ENCODE peak calls at places on chromosomes 11 and 22, in six cellular contexts. One of them, this sample, is unnamed.

GRCh38 chr11:126817096-126817495 is 183.5 kb downstream of the KIRREL3 start:
- DNase-seq in CD8-positive, alpha-beta memory T cell: no peak
- DNase-seq in lung: no peak
- DNase-seq in left ventricle myocardium inferior: no peak
- DNase-seq in mucosa of gallbladder: no peak
- DNase-seq in stimulated activated naive B cell treated with anti-CD40 and anti-IgM and Interleukin-4, amounts not matched to agents 10 μg/mL and 1 μg/mL and 100 μg/mL, for 72 hours: no peak
- DNase-seq in this sample: no peak

GRCh38 chr11:75347781-75348613 is 3.5 kb downstream of the ARRB1 start:
- DNase-seq in CD8-positive, alpha-beta memory T cell: no peak
- DNase-seq in lung: no peak
- DNase-seq in left ventricle myocardium inferior: no peak
- DNase-seq in mucosa of gallbladder: peak; percentile 59
- DNase-seq in stimulated activated naive B cell treated with anti-CD40 and anti-IgM and Interleukin-4, amounts not matched to agents 10 μg/mL and 1 μg/mL and 100 μg/mL, for 72 hours: no peak
- DNase-seq in this sample: peak; percentile 87

GRCh38 chr11:36289226-36289852 is at the start of gene COMMD9:
- DNase-seq in CD8-positive, alpha-beta memory T cell: peak; percentile 92
- DNase-seq in lung: peak; percentile 97
- DNase-seq in left ventricle myocardium inferior: peak; percentile 94
- DNase-seq in mucosa of gallbladder: peak; percentile 95
- DNase-seq in stimulated activated naive B cell treated with anti-CD40 and anti-IgM and Interleukin-4, amounts not matched to agents 10 μg/mL and 1 μg/mL and 100 μg/mL, for 72 hours: peak; percentile 92
- DNase-seq in this sample: peak; percentile 98

GRCh38 chr11:45593992-45594391 is 71.4 kb downstream of the CHST1 start:
- DNase-seq in CD8-positive, alpha-beta memory T cell: no peak
- DNase-seq in lung: no peak
- DNase-seq in left ventricle myocardium inferior: no peak
- DNase-seq in mucosa of gallbladder: no peak
- DNase-seq in stimulated activated naive B cell treated with anti-CD40 and anti-IgM and Interleukin-4, amounts not matched to agents 10 μg/mL and 1 μg/mL and 100 μg/mL, for 72 hours: no peak
- DNase-seq in this sample: no peak

GRCh38 chr11:68076371-68077042 is 37.7 kb downstream of the TCIRG1 start:
- DNase-seq in CD8-positive, alpha-beta memory T cell: no peak
- DNase-seq in lung: no peak
- DNase-seq in left ventricle myocardium inferior: no peak
- DNase-seq in mucosa of gallbladder: no peak
- DNase-seq in stimulated activated naive B cell treated with anti-CD40 and anti-IgM and Interleukin-4, amounts not matched to agents 10 μg/mL and 1 μg/mL and 100 μg/mL, for 72 hours: no peak
- DNase-seq in this sample: no peak

GRCh38 chr11:68974421-68975194 is 6.2 kb downstream of the MRGPRD start:
- DNase-seq in CD8-positive, alpha-beta memory T cell: no peak
- DNase-seq in lung: no peak
- DNase-seq in left ventricle myocardium inferior: no peak
- DNase-seq in mucosa of gallbladder: no peak
- DNase-seq in stimulated activated naive B cell treated with anti-CD40 and anti-IgM and Interleukin-4, amounts not matched to agents 10 μg/mL and 1 μg/mL and 100 μg/mL, for 72 hours: no peak
- DNase-seq in this sample: peak; percentile 50

GRCh38 chr11:28697920-28698827 is 590.0 kb downstream of the METTL15 start:
- DNase-seq in CD8-positive, alpha-beta memory T cell: no peak
- DNase-seq in lung: no peak
- DNase-seq in left ventricle myocardium inferior: peak; percentile 38
- DNase-seq in mucosa of gallbladder: peak; percentile 34
- DNase-seq in stimulated activated naive B cell treated with anti-CD40 and anti-IgM and Interleukin-4, amounts not matched to agents 10 μg/mL and 1 μg/mL and 100 μg/mL, for 72 hours: no peak
- DNase-seq in this sample: peak; percentile 64

GRCh38 chr11:119338318-119338890 is 2.3 kb downstream of the C1QTNF5 start:
- DNase-seq in CD8-positive, alpha-beta memory T cell: peak; percentile 59
- DNase-seq in lung: peak; percentile 70
- DNase-seq in left ventricle myocardium inferior: peak; percentile 65
- DNase-seq in mucosa of gallbladder: peak; percentile 81
- DNase-seq in stimulated activated naive B cell treated with anti-CD40 and anti-IgM and Interleukin-4, amounts not matched to agents 10 μg/mL and 1 μg/mL and 100 μg/mL, for 72 hours: no peak
- DNase-seq in this sample: peak; percentile 91

GRCh38 chr11:43969543-43969942 is 27.1 kb downstream of the C11orf96 start:
- DNase-seq in CD8-positive, alpha-beta memory T cell: no peak
- DNase-seq in lung: no peak
- DNase-seq in left ventricle myocardium inferior: peak; percentile 55
- DNase-seq in mucosa of gallbladder: no peak
- DNase-seq in stimulated activated naive B cell treated with anti-CD40 and anti-IgM and Interleukin-4, amounts not matched to agents 10 μg/mL and 1 μg/mL and 100 μg/mL, for 72 hours: no peak
- DNase-seq in this sample: no peak

GRCh38 chr11:130608267-130608666 is 159.8 kb downstream of the ADAMTS15 start:
- DNase-seq in CD8-positive, alpha-beta memory T cell: no peak
- DNase-seq in lung: no peak
- DNase-seq in left ventricle myocardium inferior: no peak
- DNase-seq in mucosa of gallbladder: no peak
- DNase-seq in stimulated activated naive B cell treated with anti-CD40 and anti-IgM and Interleukin-4, amounts not matched to agents 10 μg/mL and 1 μg/mL and 100 μg/mL, for 72 hours: no peak
- DNase-seq in this sample: no peak

GRCh38 chr22:44351685-44352377 is 39.1 kb upstream of the SHISAL1 start:
- DNase-seq in CD8-positive, alpha-beta memory T cell: no peak
- DNase-seq in lung: no peak
- DNase-seq in left ventricle myocardium inferior: no peak
- DNase-seq in mucosa of gallbladder: peak; percentile 29
- DNase-seq in stimulated activated naive B cell treated with anti-CD40 and anti-IgM and Interleukin-4, amounts not matched to agents 10 μg/mL and 1 μg/mL and 100 μg/mL, for 72 hours: no peak
- DNase-seq in this sample: peak; percentile 96

GRCh38 chr22:50544746-50545253 is 899 bp upstream of the KLHDC7B start:
- DNase-seq in CD8-positive, alpha-beta memory T cell: no peak
- DNase-seq in lung: peak; percentile 74
- DNase-seq in left ventricle myocardium inferior: no peak
- DNase-seq in mucosa of gallbladder: no peak
- DNase-seq in stimulated activated naive B cell treated with anti-CD40 and anti-IgM and Interleukin-4, amounts not matched to agents 10 μg/mL and 1 μg/mL and 100 μg/mL, for 72 hours: no peak
- DNase-seq in this sample: no peak

GRCh38 chr11:62324738-62325556 is 12.3 kb upstream of the ASRGL1 start:
- DNase-seq in CD8-positive, alpha-beta memory T cell: peak; percentile 43
- DNase-seq in lung: peak; percentile 44
- DNase-seq in left ventricle myocardium inferior: peak; percentile 31
- DNase-seq in mucosa of gallbladder: no peak
- DNase-seq in stimulated activated naive B cell treated with anti-CD40 and anti-IgM and Interleukin-4, amounts not matched to agents 10 μg/mL and 1 μg/mL and 100 μg/mL, for 72 hours: peak; percentile 25
- DNase-seq in this sample: peak; percentile 82

GRCh38 chr11:30422828-30423648 is 100.1 kb downstream of the ARL14EP start:
- DNase-seq in CD8-positive, alpha-beta memory T cell: no peak
- DNase-seq in lung: no peak
- DNase-seq in left ventricle myocardium inferior: no peak
- DNase-seq in mucosa of gallbladder: no peak
- DNase-seq in stimulated activated naive B cell treated with anti-CD40 and anti-IgM and Interleukin-4, amounts not matched to agents 10 μg/mL and 1 μg/mL and 100 μg/mL, for 72 hours: no peak
- DNase-seq in this sample: no peak

GRCh38 chr11:50075856-50076255 is 43.2 kb downstream of the OR4C45 start:
- DNase-seq in CD8-positive, alpha-beta memory T cell: no peak
- DNase-seq in lung: no peak
- DNase-seq in left ventricle myocardium inferior: no peak
- DNase-seq in mucosa of gallbladder: no peak
- DNase-seq in stimulated activated naive B cell treated with anti-CD40 and anti-IgM and Interleukin-4, amounts not matched to agents 10 μg/mL and 1 μg/mL and 100 μg/mL, for 72 hours: no peak
- DNase-seq in this sample: no peak

GRCh38 chr11:35383953-35384352 is 35.4 kb downstream of the SLC1A2 start:
- DNase-seq in CD8-positive, alpha-beta memory T cell: no peak
- DNase-seq in lung: no peak
- DNase-seq in left ventricle myocardium inferior: no peak
- DNase-seq in mucosa of gallbladder: no peak
- DNase-seq in stimulated activated naive B cell treated with anti-CD40 and anti-IgM and Interleukin-4, amounts not matched to agents 10 μg/mL and 1 μg/mL and 100 μg/mL, for 72 hours: no peak
- DNase-seq in this sample: no peak

GRCh38 chr11:73752216-73752867 is 8.5 kb downstream of the RAB6A start:
- DNase-seq in CD8-positive, alpha-beta memory T cell: no peak
- DNase-seq in lung: peak; percentile 79
- DNase-seq in left ventricle myocardium inferior: no peak
- DNase-seq in mucosa of gallbladder: no peak
- DNase-seq in stimulated activated naive B cell treated with anti-CD40 and anti-IgM and Interleukin-4, amounts not matched to agents 10 μg/mL and 1 μg/mL and 100 μg/mL, for 72 hours: no peak
- DNase-seq in this sample: no peak

GRCh38 chr22:45804986-45805325 is 133.3 kb downstream of the ATXN10 start:
- DNase-seq in CD8-positive, alpha-beta memory T cell: no peak
- DNase-seq in lung: no peak
- DNase-seq in left ventricle myocardium inferior: no peak
- DNase-seq in mucosa of gallbladder: no peak
- DNase-seq in stimulated activated naive B cell treated with anti-CD40 and anti-IgM and Interleukin-4, amounts not matched to agents 10 μg/mL and 1 μg/mL and 100 μg/mL, for 72 hours: no peak
- DNase-seq in this sample: no peak

GRCh38 chr11:9574806-9575530 is 1.5 kb downstream of the WEE1 start:
- DNase-seq in CD8-positive, alpha-beta memory T cell: no peak
- DNase-seq in lung: peak; percentile 37
- DNase-seq in left ventricle myocardium inferior: peak; percentile 30
- DNase-seq in mucosa of gallbladder: peak; percentile 73
- DNase-seq in stimulated activated naive B cell treated with anti-CD40 and anti-IgM and Interleukin-4, amounts not matched to agents 10 μg/mL and 1 μg/mL and 100 μg/mL, for 72 hours: no peak
- DNase-seq in this sample: peak; percentile 84

GRCh38 chr22:49240472-49240871 is 587.2 kb downstream of the BRD1 start:
- DNase-seq in CD8-positive, alpha-beta memory T cell: no peak
- DNase-seq in lung: no peak
- DNase-seq in left ventricle myocardium inferior: no peak
- DNase-seq in mucosa of gallbladder: no peak
- DNase-seq in stimulated activated naive B cell treated with anti-CD40 and anti-IgM and Interleukin-4, amounts not matched to agents 10 μg/mL and 1 μg/mL and 100 μg/mL, for 72 hours: no peak
- DNase-seq in this sample: peak; percentile 43

GRCh38 chr11:115691030-115691429 is 186.8 kb upstream of the CADM1 start:
- DNase-seq in CD8-positive, alpha-beta memory T cell: no peak
- DNase-seq in lung: no peak
- DNase-seq in left ventricle myocardium inferior: no peak
- DNase-seq in mucosa of gallbladder: no peak
- DNase-seq in stimulated activated naive B cell treated with anti-CD40 and anti-IgM and Interleukin-4, amounts not matched to agents 10 μg/mL and 1 μg/mL and 100 μg/mL, for 72 hours: no peak
- DNase-seq in this sample: no peak

GRCh38 chr11:117723625-117724024 is 73.4 kb downstream of the DSCAML1 start:
- DNase-seq in CD8-positive, alpha-beta memory T cell: no peak
- DNase-seq in lung: no peak
- DNase-seq in left ventricle myocardium inferior: no peak
- DNase-seq in mucosa of gallbladder: no peak
- DNase-seq in stimulated activated naive B cell treated with anti-CD40 and anti-IgM and Interleukin-4, amounts not matched to agents 10 μg/mL and 1 μg/mL and 100 μg/mL, for 72 hours: no peak
- DNase-seq in this sample: no peak

GRCh38 chr11:45155627-45156180 is 9.3 kb downstream of the PRDM11 start:
- DNase-seq in CD8-positive, alpha-beta memory T cell: no peak
- DNase-seq in lung: no peak
- DNase-seq in left ventricle myocardium inferior: no peak
- DNase-seq in mucosa of gallbladder: no peak
- DNase-seq in stimulated activated naive B cell treated with anti-CD40 and anti-IgM and Interleukin-4, amounts not matched to agents 10 μg/mL and 1 μg/mL and 100 μg/mL, for 72 hours: no peak
- DNase-seq in this sample: peak; percentile 38

GRCh38 chr11:68684385-68685356 is at the start of gene GAL:
- DNase-seq in CD8-positive, alpha-beta memory T cell: no peak
- DNase-seq in lung: no peak
- DNase-seq in left ventricle myocardium inferior: no peak
- DNase-seq in mucosa of gallbladder: no peak
- DNase-seq in stimulated activated naive B cell treated with anti-CD40 and anti-IgM and Interleukin-4, amounts not matched to agents 10 μg/mL and 1 μg/mL and 100 μg/mL, for 72 hours: no peak
- DNase-seq in this sample: peak; percentile 59

GRCh38 chr22:17562906-17563870 is at the start of gene SLC25A18:
- DNase-seq in CD8-positive, alpha-beta memory T cell: no peak
- DNase-seq in lung: no peak
- DNase-seq in left ventricle myocardium inferior: peak; percentile 71
- DNase-seq in mucosa of gallbladder: peak; percentile 27
- DNase-seq in stimulated activated naive B cell treated with anti-CD40 and anti-IgM and Interleukin-4, amounts not matched to agents 10 μg/mL and 1 μg/mL and 100 μg/mL, for 72 hours: no peak
- DNase-seq in this sample: no peak

GRCh38 chr11:313787-314547 is at the start of gene IFITM1:
- DNase-seq in CD8-positive, alpha-beta memory T cell: peak; percentile 54
- DNase-seq in lung: no peak
- DNase-seq in left ventricle myocardium inferior: no peak
- DNase-seq in mucosa of gallbladder: no peak
- DNase-seq in stimulated activated naive B cell treated with anti-CD40 and anti-IgM and Interleukin-4, amounts not matched to agents 10 μg/mL and 1 μg/mL and 100 μg/mL, for 72 hours: no peak
- DNase-seq in this sample: no peak

GRCh38 chr22:37892566-37893338 is 13.3 kb upstream of the MICALL1 start:
- DNase-seq in CD8-positive, alpha-beta memory T cell: no peak
- DNase-seq in lung: peak; percentile 65
- DNase-seq in left ventricle myocardium inferior: peak; percentile 75
- DNase-seq in mucosa of gallbladder: peak; percentile 46
- DNase-seq in stimulated activated naive B cell treated with anti-CD40 and anti-IgM and Interleukin-4, amounts not matched to agents 10 μg/mL and 1 μg/mL and 100 μg/mL, for 72 hours: no peak
- DNase-seq in this sample: no peak

GRCh38 chr22:19476023-19476422 is 3.0 kb downstream of the UFD1 start:
- DNase-seq in CD8-positive, alpha-beta memory T cell: no peak
- DNase-seq in lung: no peak
- DNase-seq in left ventricle myocardium inferior: no peak
- DNase-seq in mucosa of gallbladder: no peak
- DNase-seq in stimulated activated naive B cell treated with anti-CD40 and anti-IgM and Interleukin-4, amounts not matched to agents 10 μg/mL and 1 μg/mL and 100 μg/mL, for 72 hours: no peak
- DNase-seq in this sample: no peak

GRCh38 chr22:42994917-42995562 is 19.9 kb downstream of the PACSIN2 start:
- DNase-seq in CD8-positive, alpha-beta memory T cell: no peak
- DNase-seq in lung: peak; percentile 83
- DNase-seq in left ventricle myocardium inferior: no peak
- DNase-seq in mucosa of gallbladder: peak; percentile 81
- DNase-seq in stimulated activated naive B cell treated with anti-CD40 and anti-IgM and Interleukin-4, amounts not matched to agents 10 μg/mL and 1 μg/mL and 100 μg/mL, for 72 hours: peak; percentile 27
- DNase-seq in this sample: no peak

GRCh38 chr11:76664578-76665061 is 5.9 kb downstream of the LRRC32 start:
- DNase-seq in CD8-positive, alpha-beta memory T cell: no peak
- DNase-seq in lung: no peak
- DNase-seq in left ventricle myocardium inferior: no peak
- DNase-seq in mucosa of gallbladder: no peak
- DNase-seq in stimulated activated naive B cell treated with anti-CD40 and anti-IgM and Interleukin-4, amounts not matched to agents 10 μg/mL and 1 μg/mL and 100 μg/mL, for 72 hours: no peak
- DNase-seq in this sample: peak; percentile 53

GRCh38 chr22:26466196-26466595 is 17.4 kb downstream of the HPS4 start:
- DNase-seq in CD8-positive, alpha-beta memory T cell: no peak
- DNase-seq in lung: no peak
- DNase-seq in left ventricle myocardium inferior: no peak
- DNase-seq in mucosa of gallbladder: no peak
- DNase-seq in stimulated activated naive B cell treated with anti-CD40 and anti-IgM and Interleukin-4, amounts not matched to agents 10 μg/mL and 1 μg/mL and 100 μg/mL, for 72 hours: no peak
- DNase-seq in this sample: no peak

GRCh38 chr11:27705873-27706820 is 5.9 kb upstream of the BDNF start:
- DNase-seq in CD8-positive, alpha-beta memory T cell: no peak
- DNase-seq in lung: no peak
- DNase-seq in left ventricle myocardium inferior: no peak
- DNase-seq in mucosa of gallbladder: no peak
- DNase-seq in stimulated activated naive B cell treated with anti-CD40 and anti-IgM and Interleukin-4, amounts not matched to agents 10 μg/mL and 1 μg/mL and 100 μg/mL, for 72 hours: no peak
- DNase-seq in this sample: no peak

GRCh38 chr11:44905131-44905866 is 45.4 kb downstream of the TP53I11 start:
- DNase-seq in CD8-positive, alpha-beta memory T cell: no peak
- DNase-seq in lung: no peak
- DNase-seq in left ventricle myocardium inferior: no peak
- DNase-seq in mucosa of gallbladder: no peak
- DNase-seq in stimulated activated naive B cell treated with anti-CD40 and anti-IgM and Interleukin-4, amounts not matched to agents 10 μg/mL and 1 μg/mL and 100 μg/mL, for 72 hours: no peak
- DNase-seq in this sample: no peak

GRCh38 chr11:14551380-14551779 is 31.2 kb upstream of the PSMA1 start:
- DNase-seq in CD8-positive, alpha-beta memory T cell: no peak
- DNase-seq in lung: no peak
- DNase-seq in left ventricle myocardium inferior: no peak
- DNase-seq in mucosa of gallbladder: no peak
- DNase-seq in stimulated activated naive B cell treated with anti-CD40 and anti-IgM and Interleukin-4, amounts not matched to agents 10 μg/mL and 1 μg/mL and 100 μg/mL, for 72 hours: no peak
- DNase-seq in this sample: no peak

GRCh38 chr11:117993988-117994741 is 8.0 kb downstream of the IL10RA start:
- DNase-seq in CD8-positive, alpha-beta memory T cell: no peak
- DNase-seq in lung: no peak
- DNase-seq in left ventricle myocardium inferior: peak; percentile 48
- DNase-seq in mucosa of gallbladder: no peak
- DNase-seq in stimulated activated naive B cell treated with anti-CD40 and anti-IgM and Interleukin-4, amounts not matched to agents 10 μg/mL and 1 μg/mL and 100 μg/mL, for 72 hours: no peak
- DNase-seq in this sample: peak; percentile 61

GRCh38 chr11:11640996-11641395 is 19.2 kb upstream of the GALNT18 start:
- DNase-seq in CD8-positive, alpha-beta memory T cell: no peak
- DNase-seq in lung: no peak
- DNase-seq in left ventricle myocardium inferior: no peak
- DNase-seq in mucosa of gallbladder: no peak
- DNase-seq in stimulated activated naive B cell treated with anti-CD40 and anti-IgM and Interleukin-4, amounts not matched to agents 10 μg/mL and 1 μg/mL and 100 μg/mL, for 72 hours: no peak
- DNase-seq in this sample: no peak

GRCh38 chr11:72697814-72698213 is 23.6 kb upstream of the PDE2A start:
- DNase-seq in CD8-positive, alpha-beta memory T cell: no peak
- DNase-seq in lung: no peak
- DNase-seq in left ventricle myocardium inferior: no peak
- DNase-seq in mucosa of gallbladder: no peak
- DNase-seq in stimulated activated naive B cell treated with anti-CD40 and anti-IgM and Interleukin-4, amounts not matched to agents 10 μg/mL and 1 μg/mL and 100 μg/mL, for 72 hours: no peak
- DNase-seq in this sample: no peak

This sample was measured in islet precursor cell.